ENCODE peak calls at places on chromosomes 11 and 22, in five cellular contexts. F is foreskin fibroblast, Y is sigmoid colon, L is fibroblast of mammary gland, H is HFF-Myc. M is an unnamed sample.

GRCh38 chr11:110198031-110198729 is 98.2 kb downstream of the RDX start:
- DNase-seq in L (peak; percentile 85), H (no peak), F (peak; percentile 68), Y (no peak), M (no peak)

GRCh38 chr11:12220305-12220704 is 109.9 kb downstream of the MICAL2 start:
- DNase-seq in Y (peak; percentile 94), H (no peak), L (no peak), F (no peak), M (no peak)

GRCh38 chr22:47624277-47625012 is 862.0 kb downstream of the TBC1D22A start:
- DNase-seq in H (no peak), Y (peak; percentile 46), L (no peak), F (no peak), M (no peak)

GRCh38 chr11:111446404-111447152 is 65.6 kb downstream of the BTG4 start:
- DNase-seq in Y (peak; percentile 90), F (peak; percentile 95), H (peak; percentile 88), L (peak; percentile 93), M (peak; percentile 83)

GRCh38 chr11:19511413-19512183 is 201.0 kb upstream of the NAV2 start:
- DNase-seq in F (peak; percentile 35), L (peak; percentile 71), Y (peak; percentile 71), H (no peak), M (no peak)

GRCh38 chr22:41507330-41508063 is 36.8 kb downstream of the POLR3H start:
- DNase-seq in F (no peak), L (no peak), Y (no peak), H (no peak), M (no peak)

GRCh38 chr22:35521358-35522264 is 19.0 kb upstream of the RASD2 start:
- DNase-seq in H (no peak), Y (no peak), L (no peak), F (no peak), M (no peak)

GRCh38 chr22:27008454-27008853 is 351.1 kb downstream of the MIAT start:
- DNase-seq in Y (no peak), H (no peak), F (no peak), L (no peak), M (no peak)

GRCh38 chr22:47357493-47357892 is 595.0 kb downstream of the TBC1D22A start:
- DNase-seq in H (no peak), F (no peak), L (no peak), Y (no peak), M (no peak)

DNA sequence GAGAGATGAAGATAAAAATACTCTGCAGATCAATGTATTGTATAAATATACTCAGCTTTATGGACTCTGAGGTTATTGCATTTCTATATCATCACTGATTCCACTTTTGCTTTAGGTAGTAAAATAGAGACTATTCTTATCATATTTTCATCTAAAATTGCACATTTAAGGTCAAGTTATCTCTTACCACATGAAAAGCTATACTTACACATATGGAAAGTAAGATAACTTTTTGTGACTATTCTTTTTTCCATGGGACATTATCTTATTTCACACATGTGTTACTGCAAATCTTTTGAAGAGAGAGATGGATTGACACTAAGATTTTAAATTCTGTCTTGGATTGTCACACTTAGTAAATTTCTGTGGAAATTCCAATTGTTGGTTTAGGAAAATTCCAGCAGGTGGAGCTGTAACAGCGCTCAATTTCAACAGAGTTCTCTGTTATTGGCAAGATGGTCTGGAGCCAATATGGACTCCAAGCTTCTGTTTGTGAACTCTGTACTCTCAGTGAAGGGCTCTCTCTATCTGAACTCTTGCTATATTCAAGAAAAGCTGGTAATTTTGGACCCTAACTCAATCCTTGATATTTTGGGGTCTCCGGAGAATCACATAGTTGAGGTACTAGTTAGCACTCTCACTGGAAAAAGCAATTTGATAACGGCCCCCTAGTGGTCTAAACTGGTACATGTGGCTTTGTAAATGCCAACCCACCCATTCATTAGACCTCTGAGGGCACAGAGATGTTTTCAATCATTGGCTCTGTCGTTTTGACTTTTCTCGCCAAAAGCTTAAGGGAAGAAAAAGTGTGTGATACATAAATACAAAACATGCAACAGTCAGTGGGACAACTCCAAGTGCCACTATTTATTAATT is 429.7 kb downstream of the ETS1 start:
- DNase-seq in L (peak; percentile 83), F (peak; percentile 81), Y (no peak), H (peak; percentile 57), M (peak; percentile 55)
- H3K4me3 ChIP-seq in L (peak overlapping the region; percentile 25), F (peak overlapping the region; percentile 27), Y (no peak overlapping the region), H (no peak overlapping the region), M (no peak overlapping the region)

GRCh38 chr11:62613275-62613864 is 313 bp downstream of the ROM1 start:
- DNase-seq in Y (peak; percentile 87), H (no peak), L (no peak), F (peak; percentile 33), M (no peak)

GRCh38 chr11:62611705-62612365 is 740 bp downstream of the EML3 start:
- DNase-seq in H (no peak), Y (peak; percentile 86), F (peak; percentile 88), L (peak; percentile 76), M (no peak)

GRCh38 chr11:62614275-62614674 is 1.2 kb downstream of the ROM1 start:
- DNase-seq in H (no peak), F (peak; percentile 66), L (no peak), Y (no peak), M (no peak)

GRCh38 chr11:62610814-62611704 is 1.5 kb downstream of the EML3 start:
- DNase-seq in L (no peak), F (no peak), Y (no peak), H (no peak), M (no peak)

GRCh38 chr11:62612366-62613274 is at the start of the genes EML3 and ROM1:
- DNase-seq in Y (peak; percentile 96), L (peak; percentile 87), H (no peak), F (peak; percentile 93), M (no peak)
- TF ChIP-seq CTCF in Y (peak; percentile 39), L (peak; percentile 48), H (peak; percentile 82), F (peak; percentile 85), M (peak; percentile 82)

GRCh38 chr11:5808500-5809121 is at the start of gene OR52N2:
- DNase-seq in Y (peak; percentile 80), L (peak; percentile 72), H (peak; percentile 47), F (peak; percentile 83), M (peak; percentile 29)
- H3K4me3 ChIP-seq in Y (no peak within 1 kb of the TSS), L (peak within 1 kb of the TSS; percentile 56), H (peak within 1 kb of the TSS; percentile 29), F (peak within 1 kb of the TSS; percentile 42), M (peak within 1 kb of the TSS; percentile 34)

GRCh38 chr11:58919980-58920379 is 19.3 kb upstream of the GLYATL1 start:
- DNase-seq in F (no peak), Y (no peak), L (no peak), H (no peak), M (no peak)
- TF ChIP-seq CTCF in F (no peak), Y (no peak), L (no peak), H (no peak), M (no peak)

GRCh38 chr11:102110761-102111010 is 439 bp downstream of the YAP1 start:
- DNase-seq in H (no peak), L (no peak), F (no peak), Y (no peak), M (no peak)
- H3K4me3 ChIP-seq in H (peak overlapping the region; percentile 87), L (peak overlapping the region; percentile 85), F (peak overlapping the region; percentile 81), Y (peak overlapping the region; percentile 98), M (peak overlapping the region; percentile 98)